ENCODE peak calls at places on chromosome 15, in six cellular contexts. T is hepatocyte; G is small intestine; L is stimulated activated CD4-positive, alpha-beta T cell treated with anti-CD3 and anti-CD28 coated beads, Interleukin-2, amount 100 ng/mL, for 48 hours; U is ovary; C is GM12892. V is an unnamed sample.

GRCh38 chr15:65184305-65184943 is 718 bp downstream of the CLPX start:
- DNase-seq in T (peak; percentile 71), G (peak; percentile 60), L (peak; percentile 14), U (peak; percentile 77), C (no peak), V (peak; percentile 67)

GRCh38 chr15:60655252-60655651 is 176.3 kb upstream of the ICE2 start:
- DNase-seq in T (no peak), G (no peak), L (no peak), U (no peak), C (no peak), V (no peak)

GRCh38 chr15:82798104-82798503 is 7.8 kb downstream of the FSD2 start:
- DNase-seq in T (no peak), G (no peak), L (no peak), U (no peak), C (no peak), V (no peak)

GRCh38 chr15:38886315-38887163 is 321.9 kb upstream of the RASGRP1 start:
- DNase-seq in T (peak; percentile 49), G (no peak), L (no peak), U (no peak), C (no peak), V (no peak)

GRCh38 chr15:36080759-36081158 is 498.7 kb upstream of the CDIN1 start:
- DNase-seq in T (no peak), G (no peak), L (no peak), U (no peak), C (no peak), V (no peak)

GRCh38 chr15:78023081-78023665 is 54.3 kb downstream of the TBC1D2B start:
- DNase-seq in T (no peak), G (no peak), L (no peak), U (no peak), C (no peak), V (no peak)

GRCh38 chr15:57223887-57224286 is 152.4 kb upstream of the CGNL1 start:
- DNase-seq in T (no peak), G (no peak), L (no peak), U (no peak), C (no peak), V (no peak)

GRCh38 chr15:101615986-101616848 is 36.0 kb downstream of the TM2D3 start:
- DNase-seq in T (peak; percentile 83), G (peak; percentile 22), L (no peak), U (peak; percentile 88), C (no peak), V (peak; percentile 58)

GRCh38 chr15:26632500-26632899 is 140.4 kb downstream of the GABRB3 start:
- DNase-seq in T (no peak), G (no peak), L (no peak), U (no peak), C (no peak), V (no peak)

GRCh38 chr15:43095708-43096347 is 10.0 kb downstream of the UBR1 start:
- DNase-seq in T (no peak), G (no peak), L (no peak), U (no peak), C (no peak), V (no peak)

GRCh38 chr15:79904256-79904655 is 7.4 kb upstream of the MTHFS start:
- DNase-seq in T (no peak), G (no peak), L (no peak), U (no peak), C (no peak), V (no peak)

GRCh38 chr15:95663156-95663831 is 667.2 kb upstream of the NR2F2 start:
- DNase-seq in T (no peak), G (no peak), L (no peak), U (no peak), C (no peak), V (no peak)

GRCh38 chr15:56168394-56168793 is 75.3 kb downstream of the RFX7 start:
- DNase-seq in T (no peak), G (no peak), L (no peak), U (no peak), C (no peak), V (no peak)

GRCh38 chr15:56765252-56765651 is 31.9 kb upstream of the ZNF280D start:
- DNase-seq in T (peak; percentile 13), G (no peak), L (no peak), U (no peak), C (no peak), V (no peak)

GRCh38 chr15:92591275-92591674 is 64.3 kb downstream of the FAM174B start:
- DNase-seq in T (no peak), G (no peak), L (no peak), U (no peak), C (no peak), V (no peak)

GRCh38 chr15:42364529-42364928 is 5.2 kb downstream of the CAPN3 start:
- DNase-seq in T (no peak), G (peak; percentile 9), L (no peak), U (peak; percentile 57), C (no peak), V (no peak)

GRCh38 chr15:79680721-79681120 is 216.1 kb downstream of the MTHFS start:
- DNase-seq in T (no peak), G (no peak), L (no peak), U (no peak), C (peak; percentile 9), V (peak; percentile 73)

GRCh38 chr15:51380999-51381806 is 39.7 kb downstream of the GLDN start:
- DNase-seq in T (peak; percentile 87), G (peak; percentile 66), L (peak; percentile 10), U (no peak), C (peak; percentile 41), V (peak; percentile 72)

GRCh38 chr15:86591994-86592746 is 512.5 kb downstream of the AGBL1 start:
- DNase-seq in T (no peak), G (peak; percentile 43), L (no peak), U (no peak), C (no peak), V (no peak)

GRCh38 chr15:93485922-93486327 is 396.9 kb upstream of the RGMA start:
- DNase-seq in T (no peak), G (no peak), L (no peak), U (peak; percentile 66), C (no peak), V (no peak)

GRCh38 chr15:90004671-90005070 is 3.5 kb downstream of the ZNF710 start:
- DNase-seq in T (peak; percentile 82), G (peak; percentile 53), L (peak; percentile 41), U (no peak), C (no peak), V (no peak)

GRCh38 chr15:25739687-25740121 is 123.4 kb downstream of the ATP10A start:
- DNase-seq in T (peak; percentile 36), G (no peak), L (no peak), U (no peak), C (no peak), V (no peak)

GRCh38 chr15:98085003-98085639 is 124.6 kb downstream of the ARRDC4 start:
- DNase-seq in T (peak; percentile 75), G (peak; percentile 72), L (peak; percentile 19), U (no peak), C (no peak), V (peak; percentile 61)

GRCh38 chr15:77019476-77020331 is 24.8 kb downstream of the PSTPIP1 start:
- DNase-seq in T (no peak), G (no peak), L (no peak), U (no peak), C (no peak), V (no peak)

GRCh38 chr15:62163847-62164499 is 1.1 kb downstream of the C2CD4B start:
- DNase-seq in T (peak; percentile 26), G (peak; percentile 33), L (no peak), U (no peak), C (no peak), V (peak; percentile 48)

GRCh38 chr15:63712828-63713520 is 115.8 kb downstream of the FBXL22 start:
- DNase-seq in T (no peak), G (no peak), L (no peak), U (no peak), C (peak; percentile 21), V (no peak)

GRCh38 chr15:40523611-40524010 is 41.2 kb downstream of the CCDC32 start:
- DNase-seq in T (no peak), G (no peak), L (no peak), U (no peak), C (no peak), V (no peak)

GRCh38 chr15:33104276-33104675 is 90.2 kb downstream of the FMN1 start:
- DNase-seq in T (no peak), G (no peak), L (no peak), U (no peak), C (no peak), V (no peak)

GRCh38 chr15:80635953-80636352 is 59.2 kb upstream of the ABHD17C start:
- DNase-seq in T (no peak), G (no peak), L (no peak), U (peak; percentile 46), C (no peak), V (no peak)

GRCh38 chr15:57732526-57733331 is 26.2 kb downstream of the POLR2M start:
- DNase-seq in T (peak; percentile 69), G (peak; percentile 65), L (peak; percentile 47), U (peak; percentile 46), C (no peak), V (peak; percentile 78)

GRCh38 chr15:67107014-67107812 is 41.8 kb downstream of the SMAD3 start:
- DNase-seq in T (peak; percentile 89), G (peak; percentile 88), L (no peak), U (peak; percentile 65), C (no peak), V (peak; percentile 90)

GRCh38 chr15:89052474-89052873 is 35.8 kb upstream of the ABHD2 start:
- DNase-seq in T (no peak), G (no peak), L (no peak), U (no peak), C (no peak), V (no peak)

GRCh38 chr15:94494732-94495131 is 263.4 kb downstream of the MCTP2 start:
- DNase-seq in T (no peak), G (no peak), L (no peak), U (no peak), C (no peak), V (no peak)

GRCh38 chr15:93943607-93944006 is 287.8 kb upstream of the MCTP2 start:
- DNase-seq in T (peak; percentile 13), G (no peak), L (no peak), U (no peak), C (no peak), V (no peak)

GRCh38 chr15:68982976-68983550 is 31.4 kb upstream of the NOX5 start:
- DNase-seq in T (no peak), G (no peak), L (no peak), U (no peak), C (no peak), V (no peak)

GRCh38 chr15:49843725-49844124 is 222.9 kb downstream of the DTWD1 start:
- DNase-seq in T (no peak), G (no peak), L (no peak), U (no peak), C (no peak), V (peak; percentile 8)

GRCh38 chr15:25237291-25237978 is 201.4 kb downstream of the UBE3A start:
- DNase-seq in T (no peak), G (no peak), L (no peak), U (no peak), C (no peak), V (no peak)

GRCh38 chr15:38308797-38309196 is 56.2 kb downstream of the SPRED1 start:
- DNase-seq in T (no peak), G (no peak), L (no peak), U (no peak), C (no peak), V (no peak)